ENCODE peak calls at places on chromosomes 6 and 20, in five cellular contexts. J is body of pancreas; A is stimulated activated CD4-positive, alpha-beta T cell treated with anti-CD3 and anti-CD28 coated beads, TNF-alpha, amount 100 ng/mL, for 4 hours; Q is heart right ventricle; E is SIG-M5. S is an unnamed sample.

GRCh38 chr20:3654326-3655031 is 8.7 kb downstream of the GFRA4 start:
- DNase-seq in J (no peak), A (no peak), Q (no peak), E (no peak), S (peak)

GRCh38 chr20:44480097-44480496 is 4.4 kb downstream of the TTPAL start:
- DNase-seq in J (no peak), A (no peak), Q (no peak), E (no peak), S (no peak)

GRCh38 chr6:23477576-23477975 is 648.4 kb upstream of the NRSN1 start:
- DNase-seq in J (no peak), A (no peak), Q (no peak), E (no peak), S (no peak)

GRCh38 chr20:45059022-45059728 is 41.8 kb downstream of the KCNS1 start:
- DNase-seq in J (no peak), A (no peak), Q (no peak), E (no peak), S (no peak)

GRCh38 chr20:33654680-33655161 is 7.4 kb upstream of the C20orf144 start:
- DNase-seq in J (peak), A (no peak), Q (no peak), E (no peak), S (no peak)

GRCh38 chr6:53761036-53761435 is 33.8 kb upstream of the LRRC1 start:
- DNase-seq in J (no peak), A (no peak), Q (no peak), E (no peak), S (no peak)

GRCh38 chr20:59662161-59662560 is 57.8 kb downstream of the PHACTR3 start:
- DNase-seq in J (no peak), A (no peak), Q (no peak), E (no peak), S (peak)

GRCh38 chr6:35728663-35729348 is 8.0 kb upstream of the ARMC12 start:
- DNase-seq in J (peak), A (no peak), Q (peak), E (no peak), S (peak)

GRCh38 chr6:4901256-4902061 is 102.4 kb downstream of the RPP40 start:
- DNase-seq in J (no peak), A (no peak), Q (no peak), E (no peak), S (no peak)

GRCh38 chr6:129659590-129660345 is 50.2 kb downstream of the ARHGAP18 start:
- DNase-seq in J (no peak), A (no peak), Q (no peak), E (no peak), S (no peak)

GRCh38 chr6:90870561-90870960 is 283.7 kb upstream of the MAP3K7 start:
- DNase-seq in J (no peak), A (no peak), Q (no peak), E (no peak), S (no peak)

GRCh38 chr20:57804470-57805250 is 94.8 kb upstream of the PMEPA1 start:
- DNase-seq in J (no peak), A (no peak), Q (no peak), E (no peak), S (no peak)

GRCh38 chr20:59618131-59618530 is 13.8 kb downstream of the PHACTR3 start:
- DNase-seq in J (no peak), A (no peak), Q (no peak), E (no peak), S (no peak)

GRCh38 chr6:142301421-142302391 is at the start of gene ADGRG6:
- DNase-seq in J (peak), A (peak), Q (peak), E (no peak), S (peak)

GRCh38 chr20:46544576-46544975 is 5.9 kb downstream of the OCSTAMP start:
- DNase-seq in J (no peak), A (no peak), Q (no peak), E (no peak), S (no peak)

GRCh38 chr6:154289818-154290508 is 66.6 kb downstream of the IPCEF1 start:
- DNase-seq in J (no peak), A (no peak), Q (no peak), E (no peak), S (no peak)

GRCh38 chr6:167097770-167098169 is 25.1 kb upstream of the CCR6 start:
- DNase-seq in J (no peak), A (no peak), Q (no peak), E (no peak), S (no peak)

GRCh38 chr20:10508060-10508459 is 73.0 kb downstream of the SLX4IP start:
- DNase-seq in J (peak), A (no peak), Q (no peak), E (no peak), S (peak)

GRCh38 chr6:52643158-52643557 is 27.8 kb upstream of the TMEM14A start:
- DNase-seq in J (no peak), A (no peak), Q (no peak), E (no peak), S (no peak)

GRCh38 chr6:38012573-38012972 is 193.0 kb downstream of the ZFAND3 start:
- DNase-seq in J (no peak), A (no peak), Q (no peak), E (no peak), S (no peak)

S was measured in left lobe of liver.